ENCODE peak calls at places on chromosome 9, in four cellular contexts. One of them, this sample, is unnamed.

GRCh38 chr9:98411981-98412561 is 156.6 kb upstream of the TBC1D2 start:
- DNase-seq in MM.1S: no peak
- DNase-seq in DND-41: no peak
- DNase-seq in PC-3: no peak
- DNase-seq in this sample: no peak

GRCh38 chr9:80957806-80958205 is 731.5 kb downstream of the TLE1 start:
- DNase-seq in MM.1S: no peak
- DNase-seq in DND-41: no peak
- DNase-seq in PC-3: no peak
- DNase-seq in this sample: peak

GRCh38 chr9:16653491-16654407 is 216.7 kb downstream of the BNC2 start:
- DNase-seq in MM.1S: peak
- DNase-seq in DND-41: no peak
- DNase-seq in PC-3: no peak
- DNase-seq in this sample: no peak

GRCh38 chr9:91038483-91039124 is 237.0 kb downstream of the SYK start:
- DNase-seq in MM.1S: no peak
- DNase-seq in DND-41: no peak
- DNase-seq in PC-3: no peak
- DNase-seq in this sample: peak

GRCh38 chr9:90961375-90961774 is 159.8 kb downstream of the SYK start:
- DNase-seq in MM.1S: no peak
- DNase-seq in DND-41: no peak
- DNase-seq in PC-3: peak
- DNase-seq in this sample: peak

GRCh38 chr9:21854594-21854993 is 52.2 kb downstream of the MTAP start:
- DNase-seq in MM.1S: no peak
- DNase-seq in DND-41: no peak
- DNase-seq in PC-3: peak
- DNase-seq in this sample: peak

GRCh38 chr9:20618361-20618799 is 3.9 kb downstream of the MLLT3 start:
- DNase-seq in MM.1S: no peak
- DNase-seq in DND-41: no peak
- DNase-seq in PC-3: peak
- DNase-seq in this sample: peak

GRCh38 chr9:114777841-114778240 is 28.0 kb downstream of the TNFSF15 start:
- DNase-seq in MM.1S: no peak
- DNase-seq in DND-41: peak
- DNase-seq in PC-3: no peak
- DNase-seq in this sample: no peak

GRCh38 chr9:135138078-135138855 is 50.8 kb downstream of the OLFM1 start:
- DNase-seq in MM.1S: no peak
- DNase-seq in DND-41: no peak
- DNase-seq in PC-3: no peak
- DNase-seq in this sample: no peak

GRCh38 chr9:90544488-90544887 is 98.1 kb downstream of the DIRAS2 start:
- DNase-seq in MM.1S: no peak
- DNase-seq in DND-41: no peak
- DNase-seq in PC-3: no peak
- DNase-seq in this sample: no peak

GRCh38 chr9:127698985-127699670 is 7.7 kb upstream of the CFAP157 start:
- DNase-seq in MM.1S: no peak
- DNase-seq in DND-41: no peak
- DNase-seq in PC-3: no peak
- DNase-seq in this sample: peak

GRCh38 chr9:38046669-38047300 is 22.2 kb downstream of the SHB start:
- DNase-seq in MM.1S: no peak
- DNase-seq in DND-41: no peak
- DNase-seq in PC-3: peak
- DNase-seq in this sample: peak

GRCh38 chr9:130927338-130927737 is 11.7 kb downstream of the FIBCD1 start:
- DNase-seq in MM.1S: no peak
- DNase-seq in DND-41: no peak
- DNase-seq in PC-3: peak
- DNase-seq in this sample: no peak

GRCh38 chr9:71680189-71680983 is 87.9 kb downstream of the CEMIP2 start:
- DNase-seq in MM.1S: no peak
- DNase-seq in DND-41: no peak
- DNase-seq in PC-3: peak
- DNase-seq in this sample: peak

GRCh38 chr9:126411225-126411947 is 84.8 kb downstream of the MVB12B start:
- DNase-seq in MM.1S: peak
- DNase-seq in DND-41: peak
- DNase-seq in PC-3: peak
- DNase-seq in this sample: peak

GRCh38 chr9:22105005-22105722 is 96.1 kb upstream of the CDKN2B start:
- DNase-seq in MM.1S: peak
- DNase-seq in DND-41: no peak
- DNase-seq in PC-3: no peak
- DNase-seq in this sample: no peak

GRCh38 chr9:4508907-4509589 is 18.8 kb downstream of the SLC1A1 start:
- DNase-seq in MM.1S: no peak
- DNase-seq in DND-41: no peak
- DNase-seq in PC-3: no peak
- DNase-seq in this sample: peak

GRCh38 chr9:87678650-87679355 is 47.1 kb upstream of the CTSL start:
- DNase-seq in MM.1S: peak
- DNase-seq in DND-41: peak
- DNase-seq in PC-3: peak
- DNase-seq in this sample: peak

GRCh38 chr9:33750307-33750838 is 45.0 kb upstream of the PRSS3 start:
- DNase-seq in MM.1S: no peak
- DNase-seq in DND-41: no peak
- DNase-seq in PC-3: peak
- DNase-seq in this sample: no peak

GRCh38 chr9:83596899-83597504 is 25.9 kb upstream of the IDNK start:
- DNase-seq in MM.1S: peak
- DNase-seq in DND-41: peak
- DNase-seq in PC-3: peak
- DNase-seq in this sample: no peak

GRCh38 chr9:113541019-113541900 is 77.7 kb downstream of the RGS3 start:
- DNase-seq in MM.1S: no peak
- DNase-seq in DND-41: no peak
- DNase-seq in PC-3: peak
- DNase-seq in this sample: peak

GRCh38 chr9:21294904-21295538 is 10.1 kb downstream of the IFNA5 start:
- DNase-seq in MM.1S: peak
- DNase-seq in DND-41: no peak
- DNase-seq in PC-3: no peak
- DNase-seq in this sample: no peak

GRCh38 chr9:79883073-79883645 is 311.4 kb downstream of the TLE4 start:
- DNase-seq in MM.1S: no peak
- DNase-seq in DND-41: peak
- DNase-seq in PC-3: no peak
- DNase-seq in this sample: no peak

GRCh38 chr9:116572095-116572748 is 114.9 kb upstream of the TRIM32 start:
- DNase-seq in MM.1S: peak
- DNase-seq in DND-41: no peak
- DNase-seq in PC-3: peak
- DNase-seq in this sample: peak

DNA sequence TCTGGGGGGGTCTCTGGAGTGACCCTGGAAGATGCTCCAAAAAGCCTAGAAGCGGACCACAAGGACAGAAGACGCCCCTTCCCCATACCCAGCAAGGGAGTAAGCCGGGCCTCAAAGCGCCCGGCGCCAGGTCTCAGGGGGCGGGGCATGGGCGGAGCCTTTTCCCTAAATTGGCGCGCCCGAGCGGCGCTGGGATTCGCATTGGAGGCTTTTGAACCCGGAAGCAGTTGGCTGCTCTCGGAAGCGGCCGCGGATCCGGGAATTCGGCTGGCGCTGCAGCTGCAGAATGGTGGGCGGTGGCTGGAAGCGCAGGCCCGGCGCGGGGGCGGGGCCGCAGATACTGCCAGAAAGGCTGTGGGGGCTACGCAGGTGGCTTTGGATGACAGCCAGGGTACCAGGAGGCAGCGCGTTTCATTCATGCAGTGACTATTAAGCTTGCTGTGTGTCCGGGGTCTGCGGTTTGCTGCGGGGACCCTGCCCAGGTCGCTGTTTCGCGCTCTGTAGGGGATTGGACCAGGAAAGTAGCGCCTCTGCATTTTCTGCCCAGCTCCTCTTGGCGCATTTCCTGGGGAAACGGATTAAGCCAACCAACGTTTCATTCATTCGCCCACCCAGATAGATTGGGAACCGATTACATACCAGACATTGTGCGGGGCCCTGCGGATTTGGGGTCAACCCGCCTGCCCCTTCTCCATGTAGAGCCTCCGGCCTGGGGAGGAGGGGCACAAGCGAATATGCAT is 83.0 kb upstream of the FREM1 start:
- DNase-seq in MM.1S: no peak
- DNase-seq in DND-41: peak
- DNase-seq in PC-3: no peak
- DNase-seq in this sample: peak
- H3K9ac ChIP-seq in MM.1S: no peak
- H3K9ac ChIP-seq in DND-41: peak
- H3K9ac ChIP-seq in PC-3: no peak
- H3K9ac ChIP-seq in this sample: peak

GRCh38 chr9:120893917-120894316 is 16.9 kb upstream of the PHF19 start:
- DNase-seq in MM.1S: no peak
- DNase-seq in DND-41: no peak
- DNase-seq in PC-3: no peak
- DNase-seq in this sample: no peak

GRCh38 chr9:120893585-120893857 is 16.5 kb upstream of the PHF19 start:
- DNase-seq in MM.1S: no peak
- DNase-seq in DND-41: no peak
- DNase-seq in PC-3: no peak
- DNase-seq in this sample: peak

GRCh38 chr9:120892177-120892747 is 15.3 kb upstream of the PHF19 start:
- DNase-seq in MM.1S: no peak
- DNase-seq in DND-41: peak
- DNase-seq in PC-3: no peak
- DNase-seq in this sample: no peak

GRCh38 chr9:120892748-120893584 is 16.0 kb upstream of the PHF19 start:
- DNase-seq in MM.1S: peak
- DNase-seq in DND-41: peak
- DNase-seq in PC-3: peak
- DNase-seq in this sample: peak

GRCh38 chr9:120894404-120895226 is 17.6 kb upstream of the PHF19 start:
- DNase-seq in MM.1S: no peak
- DNase-seq in DND-41: no peak
- DNase-seq in PC-3: no peak
- DNase-seq in this sample: peak
- TF ChIP-seq EZH2 in MM.1S: no peak
- TF ChIP-seq EZH2 in DND-41: no peak
- TF ChIP-seq EZH2 in PC-3: no peak
- TF ChIP-seq EZH2 in this sample: no peak

DNA sequence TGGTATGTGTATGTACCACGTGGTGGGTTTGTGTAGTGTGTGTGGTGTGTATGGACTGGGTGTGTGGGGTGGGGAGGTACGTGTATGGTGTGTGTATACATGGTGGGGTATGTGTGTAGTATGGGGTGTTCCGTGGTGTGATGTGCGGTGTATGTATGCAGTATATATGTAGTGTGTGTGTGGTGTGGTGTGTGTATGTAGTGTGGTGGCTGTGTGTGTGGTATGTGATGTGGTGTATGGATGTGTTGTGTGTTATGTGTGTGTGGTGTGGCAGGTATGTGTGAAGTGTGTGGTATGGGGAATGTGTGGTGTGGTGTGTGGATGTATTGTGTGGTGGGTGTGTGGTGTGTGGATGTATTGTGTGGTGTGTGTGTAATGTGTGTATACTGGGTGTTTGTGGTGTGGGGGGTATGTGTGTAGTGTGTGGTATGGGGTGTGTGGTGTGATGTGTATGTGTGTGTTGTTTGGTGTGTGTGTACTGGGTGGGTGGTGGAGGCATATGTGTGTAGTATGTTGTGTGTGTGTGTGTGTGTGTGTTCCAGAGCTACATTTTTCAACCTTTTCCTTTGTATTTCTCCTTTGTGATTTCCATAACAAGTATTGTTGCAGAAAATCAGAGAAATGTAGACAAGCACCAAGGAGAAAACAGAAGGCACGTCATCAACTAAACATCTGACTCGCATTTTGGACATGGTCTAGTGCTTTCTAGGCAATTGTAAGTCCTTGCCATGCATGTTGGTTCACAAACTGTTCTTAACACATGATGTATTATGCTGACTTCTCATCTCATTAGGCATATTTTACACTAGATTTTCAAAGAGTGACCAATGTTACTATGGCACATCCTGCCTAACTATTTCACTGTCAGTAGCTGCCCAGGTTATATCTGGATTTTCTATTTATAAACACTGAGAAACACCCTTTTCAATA is 13.2 kb downstream of the SEMA4D start:
- DNase-seq in MM.1S: no peak
- DNase-seq in DND-41: no peak
- DNase-seq in PC-3: no peak
- DNase-seq in this sample: no peak
- H3K4me3 ChIP-seq in MM.1S: no peak
- H3K4me3 ChIP-seq in DND-41: no peak
- H3K4me3 ChIP-seq in PC-3: no peak
- H3K4me3 ChIP-seq in this sample: no peak

DNA sequence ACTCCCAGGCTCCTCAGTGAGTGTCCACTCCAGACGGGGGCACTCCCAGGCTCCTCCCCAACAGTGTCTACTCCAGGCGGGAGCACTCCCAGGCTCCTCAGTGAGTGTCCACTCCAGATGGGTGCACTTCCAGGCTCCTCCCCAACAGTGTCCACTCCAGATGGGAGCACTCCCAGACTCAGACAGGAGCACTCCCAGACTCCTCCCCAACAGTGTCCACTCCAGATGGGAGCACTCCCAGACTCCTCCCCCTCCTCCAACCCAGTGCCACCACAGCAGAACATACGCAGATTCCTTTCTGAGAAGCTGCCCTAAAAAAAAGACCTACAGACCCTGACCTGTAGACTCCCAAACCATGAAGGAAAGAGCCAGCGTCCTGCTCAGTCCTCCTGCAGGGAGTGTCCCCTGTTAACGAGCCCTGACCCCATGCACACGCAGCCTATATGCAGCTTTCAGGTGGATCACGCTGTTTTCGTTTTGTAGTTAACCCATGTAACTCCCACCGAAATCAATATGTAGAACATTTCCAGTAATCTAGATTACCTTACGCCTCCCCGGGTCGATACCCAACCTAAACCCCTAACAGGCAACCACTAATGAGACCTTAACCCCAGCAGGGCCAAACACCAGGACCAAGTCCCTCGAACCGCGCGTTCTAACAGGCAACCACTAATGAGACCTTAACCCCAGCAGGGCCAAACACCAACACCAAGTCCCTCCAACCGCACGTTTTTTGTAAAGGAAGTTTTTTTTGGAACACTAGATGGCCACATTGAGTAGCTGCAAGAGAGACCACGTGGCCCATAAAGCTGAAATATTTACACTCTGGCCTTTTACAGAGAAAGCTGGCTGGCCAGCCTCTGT is 15.7 kb downstream of the PNPLA7 start:
- DNase-seq in MM.1S: peak
- DNase-seq in DND-41: no peak
- DNase-seq in PC-3: peak
- DNase-seq in this sample: peak
- H3K9ac ChIP-seq in MM.1S: peak
- H3K9ac ChIP-seq in DND-41: no peak
- H3K9ac ChIP-seq in PC-3: no peak
- H3K9ac ChIP-seq in this sample: no peak